ENCODE peak calls at places on chromosomes 7 and 10, in four cellular contexts. W is GM12878, K is HepG2, O is H1. B is an unnamed sample.

GRCh38 chr7:112056409-112056808 is 149.8 kb downstream of the DOCK4 start:
- DNase-seq in K (no peak), O (no peak), W (peak), B (no peak)

GRCh38 chr7:74325230-74325565 is 36.0 kb downstream of the CLIP2 start:
- DNase-seq in W (no peak), K (no peak), O (no peak), B (peak)

GRCh38 chr10:124632064-124632531 is 112.1 kb downstream of the FAM53B start:
- DNase-seq in K (peak), O (no peak), W (no peak), B (peak)

GRCh38 chr7:67843001-67843400 is 846.4 kb downstream of the TYW1 start:
- DNase-seq in K (no peak), W (no peak), O (no peak), B (no peak)

GRCh38 chr10:113126506-113127192 is 176.6 kb downstream of the TCF7L2 start:
- DNase-seq in O (peak), K (peak), W (no peak), B (peak)

GRCh38 chr10:35464805-35465456 is 128.6 kb downstream of the CCNY start:
- DNase-seq in K (no peak), O (no peak), W (no peak), B (no peak)

GRCh38 chr7:91913612-91914011 is 27.1 kb upstream of the AKAP9 start:
- DNase-seq in O (no peak), W (no peak), K (no peak), B (no peak)

GRCh38 chr7:151468214-151469023 is 28.5 kb upstream of the CRYGN start:
- DNase-seq in O (no peak), K (no peak), W (no peak), B (no peak)

GRCh38 chr10:5584895-5585516 is 60.2 kb downstream of the CALML3 start:
- DNase-seq in K (peak), W (peak), O (no peak), B (no peak)

GRCh38 chr10:114868801-114869200 is 47.2 kb downstream of the FHIP2A start:
- DNase-seq in K (no peak), O (no peak), W (no peak), B (no peak)

GRCh38 chr7:42700376-42701327 is 211.2 kb downstream of the C7orf25 start:
- DNase-seq in O (no peak), K (no peak), W (no peak), B (no peak)

GRCh38 chr7:136869006-136869961 is 832 bp downstream of the CHRM2 start:
- DNase-seq in O (peak), K (no peak), W (no peak), B (peak)

GRCh38 chr7:101243786-101244384 is 996 bp downstream of the FIS1 start:
- DNase-seq in K (no peak), W (no peak), O (peak), B (peak)

GRCh38 chr7:98038731-98039130 is 48.7 kb upstream of the OCM2 start:
- DNase-seq in W (no peak), O (no peak), K (no peak), B (no peak)

GRCh38 chr7:137985253-137985896 is 16.5 kb downstream of the CREB3L2 start:
- DNase-seq in W (peak), K (peak), O (no peak), B (no peak)

GRCh38 chr7:137987011-137987334 is 14.9 kb downstream of the CREB3L2 start:
- DNase-seq in W (no peak), K (no peak), O (no peak), B (no peak)

GRCh38 chr7:137987563-137987962 is 14.3 kb downstream of the CREB3L2 start:
- DNase-seq in O (no peak), K (no peak), W (no peak), B (no peak)

GRCh38 chr7:137985897-137986251 is 16.0 kb downstream of the CREB3L2 start:
- DNase-seq in O (no peak), W (no peak), K (no peak), B (no peak)

GRCh38 chr7:137986252-137987010 is 15.5 kb downstream of the CREB3L2 start:
- DNase-seq in K (peak), O (no peak), W (no peak), B (no peak)
- H3K9ac ChIP-seq in K (peak), O (no peak), W (peak), B (no peak)

GRCh38 chr10:96642973-96643372 is 56.2 kb upstream of the TM9SF3 start:
- DNase-seq in K (peak), W (no peak), O (peak), B (peak)
- TF ChIP-seq TCF12 in K (no peak), W (no peak), O (no peak), B (no peak)

GRCh38 chr10:30454744-30455498 is 20.9 kb downstream of the MAP3K8 start:
- DNase-seq in W (no peak), K (no peak), O (no peak), B (no peak)
- TF ChIP-seq EP300 in W (no peak), K (no peak), O (no peak), B (no peak)

GRCh38 chr10:45593938-45594275 is 78.7 kb downstream of the ZFAND4 start:
- DNase-seq in O (no peak), K (no peak), W (no peak), B (no peak)
- H3K9ac ChIP-seq in O (peak), K (peak), W (peak), B (peak)

GRCh38 chr10:19946791-19947190 is 130.6 kb downstream of the PLXDC2 start:
- DNase-seq in W (no peak), K (no peak), O (no peak), B (no peak)

GRCh38 chr10:19947656-19948055 is 131.4 kb downstream of the PLXDC2 start:
- DNase-seq in O (no peak), K (no peak), W (no peak), B (no peak)

GRCh38 chr10:19946245-19946644 is 130.0 kb downstream of the PLXDC2 start:
- DNase-seq in W (no peak), K (no peak), O (no peak), B (no peak)

GRCh38 chr10:19947203-19947602 is 131.0 kb downstream of the PLXDC2 start:
- DNase-seq in O (no peak), K (no peak), W (no peak), B (no peak)

GRCh38 chr10:19945275-19945674 is 129.0 kb downstream of the PLXDC2 start:
- DNase-seq in K (no peak), W (no peak), O (no peak), B (no peak)
- TF ChIP-seq TCF12 in K (no peak), W (no peak), O (no peak), B (peak)

GRCh38 chr10:110850099-110850498 is 21.6 kb upstream of the PDCD4 start:
- DNase-seq in W (no peak), O (no peak), K (no peak), B (no peak)

GRCh38 chr10:110845372-110845755 is 26.4 kb upstream of the PDCD4 start:
- DNase-seq in O (no peak), W (no peak), K (no peak), B (no peak)

GRCh38 chr10:110847351-110847750 is 24.4 kb upstream of the PDCD4 start:
- DNase-seq in O (no peak), K (no peak), W (no peak), B (no peak)

GRCh38 chr10:110845756-110846620 is 25.7 kb upstream of the PDCD4 start:
- DNase-seq in K (peak), O (no peak), W (no peak), B (no peak)

GRCh38 chr10:110848106-110848505 is 23.6 kb upstream of the PDCD4 start:
- DNase-seq in K (no peak), O (no peak), W (no peak), B (no peak)
- TF ChIP-seq EP300 in K (no peak), O (no peak), W (no peak), B (no peak)

GRCh38 chr7:2632717-2633537 is 1.1 kb downstream of the TTYH3 start:
- DNase-seq in K (no peak), O (no peak), W (no peak), B (peak)
- H3K9ac ChIP-seq in K (peak), O (peak), W (peak), B (peak)